ENCODE peak calls at places on chromosomes 2 and 18, in four cellular contexts. U is hypothalamus; G is activated T-cell treated with anti-CD3 and anti-CD28 coated beads, Interleukin-2, amount 50 U/mL, for 4 hours; Q is GM23338. D is an unnamed sample.

GRCh38 chr2:79721966-79722365 is 209.1 kb downstream of the CTNNA2 start:
- DNase-seq in U (no peak), G (no peak), Q (no peak), D (no peak)

GRCh38 chr2:181738074-181738473 is 57.8 kb upstream of the NEUROD1 start:
- DNase-seq in U (no peak), G (no peak), Q (peak), D (no peak)

GRCh38 chr2:166411473-166412230 is 35.9 kb upstream of the SCN9A start:
- DNase-seq in U (no peak), G (no peak), Q (no peak), D (no peak)

GRCh38 chr2:1162768-1163584 is 212.3 kb downstream of the SNTG2 start:
- DNase-seq in U (no peak), G (no peak), Q (no peak), D (no peak)

GRCh38 chr2:74147729-74148456 is at the start of gene BOLA3:
- DNase-seq in U (peak), G (peak), Q (peak), D (peak)

GRCh38 chr2:137947714-137948336 is 16.4 kb upstream of the HNMT start:
- DNase-seq in U (no peak), G (no peak), Q (peak), D (peak)

GRCh38 chr2:45029215-45029614 is 20.0 kb upstream of the SIX2 start:
- DNase-seq in U (no peak), G (no peak), Q (no peak), D (no peak)

GRCh38 chr2:220782609-220783113 is 789.4 kb downstream of the EPHA4 start:
- DNase-seq in U (no peak), G (no peak), Q (no peak), D (no peak)

GRCh38 chr18:4106407-4107033 is 348.6 kb downstream of the DLGAP1 start:
- DNase-seq in U (no peak), G (peak), Q (peak), D (peak)

GRCh38 chr2:102063948-102064678 is 72.4 kb downstream of the IL1R2 start:
- DNase-seq in U (no peak), G (no peak), Q (peak), D (no peak)

GRCh38 chr2:203585541-203585940 is 50.4 kb upstream of the RAPH1 start:
- DNase-seq in U (no peak), G (no peak), Q (no peak), D (no peak)

GRCh38 chr2:136139601-136140000 is 21.7 kb upstream of the CXCR4 start:
- DNase-seq in U (no peak), G (no peak), Q (no peak), D (peak)

GRCh38 chr2:128379021-128380005 is 60.6 kb upstream of the HS6ST1 start:
- DNase-seq in U (no peak), G (no peak), Q (no peak), D (no peak)

GRCh38 chr2:112996635-112997034 is 8.6 kb upstream of the IL36A start:
- DNase-seq in U (no peak), G (peak), Q (peak), D (peak)